ENCODE peak calls at places on chromosomes 16 and 17, in six cellular contexts. E is caudate nucleus, W is lower leg skin, S is KBM-7, X is foreskin melanocyte, U is SJSA1. Z is an unnamed sample.

GRCh38 chr17:74979408-74980146 is 7.0 kb upstream of the HID1 start:
- DNase-seq in E (no peak), W (no peak), S (no peak), X (no peak), U (no peak), Z (no peak)

GRCh38 chr17:41750866-41751265 is 16.4 kb upstream of the HAP1 start:
- DNase-seq in E (no peak), W (no peak), S (no peak), X (no peak), U (no peak), Z (no peak)

GRCh38 chr16:48901712-48902374 is 291.9 kb upstream of the N4BP1 start:
- DNase-seq in E (no peak), W (no peak), S (no peak), X (no peak), U (no peak), Z (no peak)

GRCh38 chr17:78266231-78266631 is 34.8 kb downstream of the TMEM235 start:
- DNase-seq in E (no peak), W (no peak), S (no peak), X (no peak), U (no peak), Z (no peak)

GRCh38 chr17:60819447-60820130 is 141.9 kb downstream of the BCAS3 start:
- DNase-seq in E (no peak), W (no peak), S (no peak), X (no peak), U (no peak), Z (no peak)

GRCh38 chr16:27229891-27230470 is 26.7 kb downstream of the KDM8 start:
- DNase-seq in E (no peak), W (no peak), S (no peak), X (no peak), U (no peak), Z (no peak)

GRCh38 chr17:58452738-58453137 is 35.4 kb upstream of the RNF43 start:
- DNase-seq in E (no peak), W (no peak), S (no peak), X (peak), U (peak), Z (no peak)

GRCh38 chr17:81927653-81928496 is at the start of gene MAFG:
- DNase-seq in E (peak), W (peak), S (peak), X (peak), U (peak), Z (peak)

GRCh38 chr17:2814499-2815341 is 18.5 kb downstream of the RAP1GAP2 start:
- DNase-seq in E (no peak), W (peak), S (peak), X (no peak), U (no peak), Z (peak)

GRCh38 chr17:7767425-7768021 is 50.0 kb downstream of the DNAH2 start:
- DNase-seq in E (no peak), W (no peak), S (no peak), X (no peak), U (no peak), Z (no peak)

GRCh38 chr17:37713624-37714023 is 31.2 kb downstream of the HNF1B start:
- DNase-seq in E (no peak), W (no peak), S (no peak), X (no peak), U (no peak), Z (no peak)

GRCh38 chr17:43094129-43094834 is 30.9 kb downstream of the BRCA1 start:
- DNase-seq in E (no peak), W (no peak), S (no peak), X (peak), U (no peak), Z (no peak)

GRCh38 chr17:61774724-61775123 is 88.6 kb downstream of the BRIP1 start:
- DNase-seq in E (no peak), W (no peak), S (no peak), X (no peak), U (no peak), Z (no peak)

GRCh38 chr17:45722161-45722560 is 62.0 kb upstream of the CRHR1 start:
- DNase-seq in E (peak), W (peak), S (peak), X (no peak), U (no peak), Z (no peak)

GRCh38 chr16:89017956-89018604 is 41.1 kb upstream of the CBFA2T3 start:
- DNase-seq in E (no peak), W (no peak), S (no peak), X (no peak), U (no peak), Z (no peak)

GRCh38 chr16:86490859-86491642 is 19.3 kb upstream of the FOXF1 start:
- DNase-seq in E (peak), W (no peak), S (no peak), X (no peak), U (peak), Z (no peak)

GRCh38 chr17:7720125-7720524 is 2.6 kb downstream of the DNAH2 start:
- DNase-seq in E (no peak), W (no peak), S (no peak), X (no peak), U (no peak), Z (no peak)

GRCh38 chr17:44965491-44966234 is 2.4 kb downstream of the C1QL1 start:
- DNase-seq in E (no peak), W (no peak), S (peak), X (no peak), U (no peak), Z (no peak)